ENCODE peak calls at places on chromosomes 3 and 15, in five cellular contexts. One of them, this sample, is unnamed.
A peak's percentile ranks its signal among the peaks of the same experiment; 100 is the strongest.

GRCh38 chr3:182259579-182259978 is 533.7 kb upstream of the ATP11B start:
- DNase-seq in AG10803: no peak
- DNase-seq in psoas muscle: no peak
- DNase-seq in nephron progenitor cell: peak; percentile 39
- DNase-seq in sigmoid colon: no peak
- DNase-seq in this sample: no peak

GRCh38 chr3:128971421-128971820 is 22.5 kb downstream of the CFAP92 start:
- DNase-seq in psoas muscle: no peak
- DNase-seq in nephron progenitor cell: no peak
- DNase-seq in sigmoid colon: no peak
- DNase-seq in AG10803: peak; percentile 53
- DNase-seq in this sample: peak; percentile 37

GRCh38 chr3:56347219-56347871 is 120.9 kb downstream of the ERC2 start:
- DNase-seq in nephron progenitor cell: peak; percentile 63
- DNase-seq in psoas muscle: no peak
- DNase-seq in AG10803: no peak
- DNase-seq in sigmoid colon: no peak
- DNase-seq in this sample: peak; percentile 32

GRCh38 chr3:127074900-127075360 is 92.0 kb downstream of the PLXNA1 start:
- DNase-seq in nephron progenitor cell: no peak
- DNase-seq in AG10803: peak; percentile 90
- DNase-seq in sigmoid colon: peak; percentile 53
- DNase-seq in psoas muscle: peak; percentile 74
- DNase-seq in this sample: no peak

GRCh38 chr3:144756704-144757440 is 785.2 kb downstream of the DIPK2A start:
- DNase-seq in psoas muscle: no peak
- DNase-seq in AG10803: no peak
- DNase-seq in nephron progenitor cell: no peak
- DNase-seq in sigmoid colon: no peak
- DNase-seq in this sample: no peak

GRCh38 chr3:1805331-1805730 is 293.3 kb upstream of the CNTN4 start:
- DNase-seq in AG10803: no peak
- DNase-seq in nephron progenitor cell: no peak
- DNase-seq in psoas muscle: no peak
- DNase-seq in sigmoid colon: no peak
- DNase-seq in this sample: no peak

GRCh38 chr3:43707998-43708397 is 17.3 kb downstream of the ABHD5 start:
- DNase-seq in nephron progenitor cell: no peak
- DNase-seq in psoas muscle: no peak
- DNase-seq in AG10803: peak; percentile 86
- DNase-seq in sigmoid colon: no peak
- DNase-seq in this sample: no peak

GRCh38 chr3:187104342-187104741 is 35.0 kb downstream of the RPL39L start:
- DNase-seq in psoas muscle: no peak
- DNase-seq in sigmoid colon: no peak
- DNase-seq in nephron progenitor cell: no peak
- DNase-seq in AG10803: no peak
- DNase-seq in this sample: no peak

GRCh38 chr3:89113887-89114840 is 6.7 kb downstream of the EPHA3 start:
- DNase-seq in psoas muscle: peak; percentile 72
- DNase-seq in AG10803: peak; percentile 44
- DNase-seq in nephron progenitor cell: peak; percentile 79
- DNase-seq in sigmoid colon: peak; percentile 76
- DNase-seq in this sample: peak; percentile 48

GRCh38 chr3:72171946-72172345 is 387.0 kb upstream of the PROK2 start:
- DNase-seq in AG10803: no peak
- DNase-seq in sigmoid colon: no peak
- DNase-seq in psoas muscle: peak; percentile 75
- DNase-seq in nephron progenitor cell: no peak
- DNase-seq in this sample: no peak

GRCh38 chr3:51622868-51623267 is 48.2 kb upstream of the TEX264 start:
- DNase-seq in AG10803: peak; percentile 91
- DNase-seq in nephron progenitor cell: no peak
- DNase-seq in sigmoid colon: no peak
- DNase-seq in psoas muscle: no peak
- DNase-seq in this sample: no peak

GRCh38 chr3:195196266-195196665 is 74.7 kb downstream of the XXYLT1 start:
- DNase-seq in sigmoid colon: peak; percentile 60
- DNase-seq in AG10803: peak; percentile 57
- DNase-seq in nephron progenitor cell: no peak
- DNase-seq in psoas muscle: no peak
- DNase-seq in this sample: no peak

GRCh38 chr15:98648654-98649537 is 557 bp downstream of the IGF1R start:
- DNase-seq in sigmoid colon: peak; percentile 78
- DNase-seq in psoas muscle: peak; percentile 76
- DNase-seq in AG10803: peak; percentile 54
- DNase-seq in nephron progenitor cell: peak; percentile 68
- DNase-seq in this sample: peak; percentile 46

GRCh38 chr15:98649621-98649995 is 1.3 kb downstream of the IGF1R start:
- DNase-seq in psoas muscle: peak; percentile 83
- DNase-seq in AG10803: peak; percentile 21
- DNase-seq in sigmoid colon: peak; percentile 74
- DNase-seq in nephron progenitor cell: peak; percentile 57
- DNase-seq in this sample: peak; percentile 43

GRCh38 chr15:98647026-98647773 is 1.1 kb upstream of the IGF1R start:
- DNase-seq in nephron progenitor cell: peak; percentile 88
- DNase-seq in sigmoid colon: peak; percentile 89
- DNase-seq in psoas muscle: peak; percentile 83
- DNase-seq in AG10803: peak; percentile 33
- DNase-seq in this sample: peak; percentile 63

GRCh38 chr15:98646546-98647025 is 1.8 kb upstream of the IGF1R start:
- DNase-seq in psoas muscle: no peak
- DNase-seq in nephron progenitor cell: no peak
- DNase-seq in sigmoid colon: no peak
- DNase-seq in AG10803: no peak
- DNase-seq in this sample: no peak

DNA sequence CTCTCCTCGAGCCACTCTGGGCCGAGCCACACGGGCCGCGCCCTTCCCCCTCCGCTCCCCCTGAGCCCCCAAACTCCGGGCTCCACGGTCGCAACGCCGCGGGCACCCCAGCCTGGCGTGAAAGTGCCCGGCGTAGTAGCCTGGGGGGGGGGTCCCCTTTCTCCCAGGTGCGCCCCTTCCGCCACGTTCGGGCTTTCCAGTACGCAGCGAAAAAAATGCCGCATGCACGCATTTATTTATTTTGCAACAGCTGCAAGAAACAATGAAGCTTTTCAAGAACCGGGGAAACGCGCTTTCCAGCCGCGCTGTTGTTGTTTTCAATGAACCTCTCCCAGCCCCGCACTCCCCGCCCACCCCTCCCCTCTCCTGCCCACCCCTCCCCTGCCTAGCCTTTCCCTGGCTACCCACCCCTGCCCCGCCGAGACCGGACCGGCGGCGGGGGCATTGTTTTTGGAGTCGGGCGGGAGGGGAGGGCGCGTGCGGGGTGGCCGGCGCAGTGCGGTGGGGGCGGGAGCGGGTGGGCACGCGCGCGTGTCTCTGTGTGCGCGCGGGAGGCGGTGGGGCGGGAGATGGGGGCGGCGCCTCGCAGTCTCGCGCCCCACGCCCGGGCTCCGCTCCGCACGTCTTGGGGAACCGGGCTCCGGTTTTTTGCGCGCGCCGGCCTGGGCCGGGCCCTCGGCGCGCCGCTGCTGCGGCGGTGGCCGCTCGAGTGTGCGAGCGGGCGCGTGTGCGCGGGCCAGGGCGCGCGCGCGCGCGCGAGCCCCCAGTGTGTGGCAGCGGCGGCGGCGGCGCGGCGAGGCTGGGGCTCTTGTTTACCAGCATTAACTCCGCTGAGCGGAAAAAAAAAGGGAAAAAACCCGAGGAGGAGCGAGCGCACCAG is at the start of gene IGF1R:
- DNase-seq in psoas muscle: peak; percentile 93
- DNase-seq in nephron progenitor cell: peak; percentile 91
- DNase-seq in AG10803: peak; percentile 86
- DNase-seq in sigmoid colon: peak; percentile 93
- DNase-seq in this sample: peak; percentile 82
- TF ChIP-seq CTCF in psoas muscle: no peak
- TF ChIP-seq CTCF in nephron progenitor cell: no peak
- TF ChIP-seq CTCF in AG10803: no peak
- TF ChIP-seq CTCF in sigmoid colon: no peak
- TF ChIP-seq CTCF in this sample: no peak

GRCh38 chr3:101850327-101851048 is 1.2 kb downstream of the NFKBIZ start:
- DNase-seq in psoas muscle: no peak
- DNase-seq in sigmoid colon: no peak
- DNase-seq in AG10803: peak; percentile 83
- DNase-seq in nephron progenitor cell: no peak
- DNase-seq in this sample: no peak

GRCh38 chr3:101848326-101848725 is 988 bp upstream of the NFKBIZ start:
- DNase-seq in AG10803: no peak
- DNase-seq in nephron progenitor cell: no peak
- DNase-seq in psoas muscle: no peak
- DNase-seq in sigmoid colon: no peak
- DNase-seq in this sample: no peak

GRCh38 chr3:101851072-101851471 is 1.8 kb downstream of the NFKBIZ start:
- DNase-seq in psoas muscle: no peak
- DNase-seq in sigmoid colon: no peak
- DNase-seq in AG10803: no peak
- DNase-seq in nephron progenitor cell: no peak
- DNase-seq in this sample: no peak

GRCh38 chr3:101848754-101849713 is at the start of gene NFKBIZ:
- DNase-seq in psoas muscle: peak; percentile 97
- DNase-seq in nephron progenitor cell: peak; percentile 94
- DNase-seq in AG10803: peak; percentile 94
- DNase-seq in sigmoid colon: peak; percentile 98
- DNase-seq in this sample: peak; percentile 98

GRCh38 chr3:101849714-101850326 is 506 bp downstream of the NFKBIZ start:
- DNase-seq in nephron progenitor cell: peak; percentile 63
- DNase-seq in AG10803: no peak
- DNase-seq in psoas muscle: peak; percentile 72
- DNase-seq in sigmoid colon: peak; percentile 74
- DNase-seq in this sample: peak; percentile 43
- TF ChIP-seq CTCF in nephron progenitor cell: no peak
- TF ChIP-seq CTCF in AG10803: no peak
- TF ChIP-seq CTCF in psoas muscle: no peak
- TF ChIP-seq CTCF in sigmoid colon: no peak
- TF ChIP-seq CTCF in this sample: no peak

GRCh38 chr3:153513236-153513635 is 351.2 kb downstream of the RAP2B start:
- DNase-seq in nephron progenitor cell: no peak
- DNase-seq in sigmoid colon: no peak
- DNase-seq in psoas muscle: no peak
- DNase-seq in AG10803: peak; percentile 8
- DNase-seq in this sample: no peak
- TF ChIP-seq CTCF in nephron progenitor cell: peak; percentile 24
- TF ChIP-seq CTCF in sigmoid colon: no peak
- TF ChIP-seq CTCF in psoas muscle: no peak
- TF ChIP-seq CTCF in AG10803: peak; percentile 37
- TF ChIP-seq CTCF in this sample: no peak

GRCh38 chr3:28335246-28335645 is 13.3 kb upstream of the ZCWPW2 start:
- DNase-seq in AG10803: no peak
- DNase-seq in psoas muscle: no peak
- DNase-seq in nephron progenitor cell: no peak
- DNase-seq in sigmoid colon: no peak
- DNase-seq in this sample: no peak

DNA sequence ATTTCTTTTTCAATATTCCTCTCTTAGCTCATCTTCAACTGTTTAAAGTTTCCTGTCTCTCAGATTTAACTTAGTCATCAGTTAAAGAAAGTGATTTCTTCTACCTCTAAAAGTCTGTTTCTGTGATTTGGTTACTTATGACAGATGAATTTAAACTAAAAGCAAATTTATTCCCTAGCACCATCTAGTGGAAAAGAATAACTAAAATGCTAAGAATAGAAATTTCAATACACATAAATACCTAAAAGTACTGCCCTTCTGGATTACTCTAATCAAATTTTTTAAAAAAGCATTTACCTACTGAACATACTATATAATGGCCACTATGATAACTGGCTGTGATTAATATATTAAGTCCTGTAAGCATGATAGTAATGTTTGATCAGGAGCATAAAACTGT is 14.0 kb upstream of the ZCWPW2 start:
- DNase-seq in sigmoid colon: no peak
- DNase-seq in psoas muscle: no peak
- DNase-seq in AG10803: no peak
- DNase-seq in nephron progenitor cell: no peak
- DNase-seq in this sample: no peak
- TF ChIP-seq CTCF in sigmoid colon: no peak
- TF ChIP-seq CTCF in psoas muscle: no peak
- TF ChIP-seq CTCF in AG10803: peak; percentile 30
- TF ChIP-seq CTCF in nephron progenitor cell: no peak
- TF ChIP-seq CTCF in this sample: no peak

DNA sequence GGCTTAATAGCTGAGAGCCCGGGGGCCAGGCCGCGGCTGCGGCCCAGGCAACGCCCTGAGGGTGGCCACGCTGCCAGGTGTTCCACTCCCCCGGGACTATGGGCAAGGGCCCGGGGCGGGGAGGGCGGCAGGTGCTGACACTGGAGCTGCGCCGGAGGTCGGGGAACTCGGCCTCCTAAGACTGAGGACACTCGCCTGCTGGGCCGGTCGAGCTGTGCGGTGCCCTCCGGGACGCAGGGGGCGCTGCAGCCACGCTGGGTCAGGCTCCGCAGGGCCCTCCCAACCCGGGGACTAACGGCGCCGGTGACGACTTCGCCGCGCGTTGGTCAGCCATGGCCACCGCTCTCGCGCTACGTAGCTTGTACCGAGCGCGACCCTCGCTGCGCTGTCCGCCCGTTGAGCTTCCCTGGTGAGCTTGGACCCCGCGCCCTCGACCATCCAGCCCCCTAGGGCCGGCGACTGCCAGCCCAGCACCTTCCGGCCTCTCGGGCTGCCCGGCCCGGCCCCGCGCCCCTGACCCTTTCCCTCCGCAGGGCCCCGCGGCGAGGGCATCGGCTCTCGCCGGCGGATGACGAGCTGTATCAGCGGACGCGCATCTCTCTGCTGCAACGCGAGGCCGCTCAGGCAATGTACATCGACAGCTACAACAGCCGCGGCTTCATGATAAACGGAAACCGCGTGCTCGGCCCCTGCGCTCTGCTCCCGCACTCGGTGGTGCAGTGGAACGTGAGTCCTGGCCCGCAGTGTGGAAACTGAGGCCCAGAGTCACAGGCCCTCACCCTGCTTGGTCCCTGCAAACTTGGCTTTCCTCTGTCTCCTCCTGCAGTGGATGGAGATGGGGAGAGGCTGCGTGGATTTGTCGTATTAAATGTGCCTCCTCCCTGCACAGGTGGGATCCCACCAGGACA is at the start of gene NDUFAF3:
- DNase-seq in nephron progenitor cell: peak; percentile 97
- DNase-seq in psoas muscle: peak; percentile 98
- DNase-seq in AG10803: peak; percentile 93
- DNase-seq in sigmoid colon: peak; percentile 96
- DNase-seq in this sample: peak; percentile 93
- TF ChIP-seq CTCF in nephron progenitor cell: peak; percentile 93
- TF ChIP-seq CTCF in psoas muscle: peak; percentile 94
- TF ChIP-seq CTCF in AG10803: peak; percentile 80
- TF ChIP-seq CTCF in sigmoid colon: peak; percentile 98
- TF ChIP-seq CTCF in this sample: peak; percentile 76

This sample was measured in lung.